ENCODE peak calls at places on chromosomes 3 and 15, in eight cellular contexts. T is upper lobe of left lung; I is CD8-positive, alpha-beta T cell; U is pancreas; C is endothelial cell; H is GM12865; B is right atrium auricular region; X is progenitor cell of endocrine pancreas. W is an unnamed sample.

GRCh38 chr3:113501597-113501996 is 13.4 kb downstream of the SPICE1 start:
- DNase-seq in T (no peak), C (no peak), I (no peak), H (no peak), X (no peak), U (no peak), B (no peak), W (no peak)

GRCh38 chr15:69303337-69304175 is 4.8 kb downstream of the PAQR5 start:
- DNase-seq in U (no peak), I (no peak), B (no peak), C (no peak), T (no peak), X (no peak), H (no peak), W (no peak)

GRCh38 chr3:1348547-1348946 is 255.7 kb downstream of the CNTN6 start:
- DNase-seq in I (no peak), B (no peak), T (no peak), C (no peak), H (no peak), X (no peak), U (no peak), W (no peak)

GRCh38 chr3:42123012-42123581 is 31.9 kb downstream of the TRAK1 start:
- DNase-seq in I (no peak), H (peak; percentile 82), U (no peak), B (no peak), C (peak; percentile 20), X (no peak), T (no peak), W (no peak)

GRCh38 chr15:33871911-33872760 is 96.2 kb upstream of the CHRM5 start:
- DNase-seq in X (no peak), C (no peak), I (no peak), T (no peak), H (no peak), B (no peak), U (no peak), W (no peak)

GRCh38 chr3:102307442-102307841 is 127.4 kb upstream of the ZPLD1 start:
- DNase-seq in C (no peak), H (no peak), T (no peak), X (no peak), B (no peak), U (no peak), I (no peak), W (no peak)

GRCh38 chr15:89664441-89664840 is 9.2 kb upstream of the KIF7 start:
- DNase-seq in I (no peak), C (no peak), T (no peak), H (no peak), B (no peak), X (no peak), U (no peak), W (no peak)

GRCh38 chr3:9141903-9142302 is 107.5 kb downstream of the SRGAP3 start:
- DNase-seq in B (no peak), H (no peak), C (no peak), T (no peak), X (no peak), I (no peak), U (no peak), W (no peak)

DNA sequence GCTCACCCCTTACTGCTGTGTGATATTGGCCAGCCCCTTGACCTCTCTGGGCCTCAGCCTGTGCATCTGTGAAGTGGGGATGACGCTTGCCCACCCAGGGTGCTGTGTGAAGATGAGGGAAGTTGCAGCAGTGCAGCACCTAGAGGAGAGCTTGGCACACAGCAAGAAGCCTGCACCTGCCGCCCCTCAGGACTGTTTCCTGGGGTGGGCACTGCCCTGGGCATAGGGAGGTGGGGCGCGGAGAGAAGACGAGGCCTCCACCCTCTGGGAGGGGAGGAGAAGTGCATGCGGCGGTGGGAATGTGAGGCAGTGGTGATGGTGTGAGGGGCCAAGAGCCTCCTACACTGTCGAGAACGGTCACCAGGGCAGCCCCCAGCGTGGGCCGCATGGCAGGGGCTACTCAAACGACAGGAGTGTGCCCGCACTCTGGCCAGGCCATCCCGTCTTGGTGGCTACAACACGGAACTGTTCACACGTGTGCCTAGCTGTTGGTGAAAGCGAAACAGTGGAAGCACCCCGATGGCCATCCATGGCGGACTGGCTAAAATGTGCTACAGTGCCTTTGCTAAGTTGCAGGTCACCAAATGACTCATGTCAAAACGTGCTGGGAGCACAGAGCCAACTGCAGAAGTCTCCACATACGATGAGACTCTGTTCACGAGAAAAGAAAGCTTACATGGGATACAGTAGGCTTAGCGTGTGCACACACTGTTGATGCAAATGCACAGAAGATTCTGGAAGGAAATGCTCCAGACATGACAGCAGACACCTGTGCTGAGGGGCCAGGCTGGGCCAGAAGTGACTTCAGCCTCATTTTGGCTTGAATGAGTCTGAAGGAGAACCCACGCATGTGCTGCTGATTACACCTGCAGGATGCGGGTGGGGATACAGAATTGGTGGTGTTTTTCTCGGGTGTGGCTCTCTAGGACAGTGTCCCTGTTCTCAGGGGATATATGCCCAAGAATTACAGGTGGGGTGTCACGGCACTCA is 40.4 kb upstream of the IQSEC1 start:
- DNase-seq in U (peak; percentile 6), X (no peak), I (no peak), H (peak; percentile 22), C (no peak), T (no peak), B (no peak), W (no peak)
- TF ChIP-seq CTCF in U (no peak), X (no peak), I (no peak), H (no peak), C (no peak), T (no peak), B (no peak), W (no peak)

DNA sequence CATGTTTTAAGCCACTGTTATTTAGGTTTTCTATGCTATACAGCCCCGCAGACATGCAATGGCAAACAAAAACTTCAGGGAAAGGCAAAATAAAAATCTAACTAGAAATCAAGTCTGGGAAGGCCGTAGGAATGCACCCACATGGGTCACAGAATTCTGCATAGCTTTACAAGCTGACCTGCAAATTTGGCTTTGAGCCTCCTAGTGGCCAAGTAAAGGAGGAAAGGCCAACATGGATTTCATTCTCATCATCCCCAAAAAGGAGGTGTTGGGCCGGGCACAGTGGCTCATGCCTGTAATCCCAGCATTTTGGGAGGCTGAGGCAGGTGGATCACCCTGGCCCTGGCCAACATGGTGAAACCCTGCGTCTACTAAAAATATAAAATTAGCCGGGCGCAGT is 124.3 kb downstream of the FBLN2 start:
- DNase-seq in U (no peak), X (no peak), H (no peak), C (no peak), T (no peak), I (no peak), B (no peak), W (no peak)
- TF ChIP-seq CTCF in U (no peak), X (peak; percentile 40), H (no peak), C (no peak), T (no peak), I (no peak), B (no peak), W (peak; percentile 33)

GRCh38 chr15:73325191-73325980 is 43.4 kb downstream of the HCN4 start:
- DNase-seq in H (peak; percentile 54), I (no peak), X (no peak), B (no peak), C (peak; percentile 63), T (no peak), U (peak; percentile 39), W (peak; percentile 35)
- TF ChIP-seq CTCF in H (peak; percentile 7), I (no peak), X (peak; percentile 8), B (no peak), C (peak; percentile 67), T (no peak), U (no peak), W (peak; percentile 46)

DNA sequence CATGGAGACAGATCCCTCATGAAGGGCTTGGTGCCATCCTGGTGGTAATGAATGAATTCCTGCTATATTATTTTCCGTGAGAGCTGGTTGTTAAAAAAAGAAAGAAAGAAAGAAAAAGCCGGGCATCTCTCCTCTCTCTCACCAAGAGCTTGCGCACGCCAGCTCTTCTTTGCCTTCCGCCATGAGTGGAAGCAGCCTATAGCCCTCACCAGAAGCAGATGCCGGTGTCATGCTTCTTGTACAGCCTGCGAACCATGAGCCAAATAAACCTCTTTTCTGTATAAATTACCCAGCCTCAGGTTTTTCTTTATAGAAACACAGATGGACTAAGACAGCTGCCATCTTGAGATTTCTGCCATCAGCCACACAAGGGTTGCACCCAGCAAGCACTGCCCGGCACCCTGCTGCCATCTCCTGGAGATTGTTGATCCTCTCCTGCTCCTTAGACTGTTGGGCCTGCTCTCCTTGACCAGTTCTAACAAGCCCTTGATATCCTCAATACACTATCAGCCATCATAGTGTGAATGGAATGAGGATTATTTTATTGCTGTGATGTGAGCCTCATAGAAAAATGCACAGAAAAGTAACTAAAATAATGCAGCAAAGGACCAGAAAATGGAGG is 3.5 kb upstream of the AHSG start:
- DNase-seq in X (no peak), U (no peak), I (no peak), C (no peak), H (peak; percentile 41), B (no peak), T (no peak), W (peak; percentile 85)
- TF ChIP-seq CTCF in X (no peak), U (peak; percentile 29), I (no peak), C (no peak), H (peak; percentile 43), B (no peak), T (no peak), W (peak; percentile 48)

W was measured in Calu3.